ENCODE peak calls at places on chromosome 10, in five cellular contexts. One of them, this sample, is unnamed. For H3K4me1, the result is how much of the 10 kb centered on the place peaks cover.

GRCh38 chr10:127908106-127908957 is 1.4 kb downstream of the PTPRE start:
- DNase-seq in PC-3: peak
- DNase-seq in hepatocyte: no peak
- DNase-seq in CD8-positive, alpha-beta memory T cell: no peak
- DNase-seq in body of pancreas: no peak
- DNase-seq in this sample: no peak

GRCh38 chr10:82378146-82378545 is 503.2 kb downstream of the NRG3 start:
- DNase-seq in PC-3: no peak
- DNase-seq in hepatocyte: peak
- DNase-seq in CD8-positive, alpha-beta memory T cell: no peak
- DNase-seq in body of pancreas: peak
- DNase-seq in this sample: peak

GRCh38 chr10:82390866-82391658 is 516.1 kb downstream of the NRG3 start:
- DNase-seq in PC-3: no peak
- DNase-seq in hepatocyte: no peak
- DNase-seq in CD8-positive, alpha-beta memory T cell: no peak
- DNase-seq in body of pancreas: peak
- DNase-seq in this sample: no peak

GRCh38 chr10:30047430-30047829 is 12.0 kb downstream of the JCAD start:
- DNase-seq in PC-3: no peak
- DNase-seq in hepatocyte: no peak
- DNase-seq in CD8-positive, alpha-beta memory T cell: no peak
- DNase-seq in body of pancreas: no peak
- DNase-seq in this sample: no peak

GRCh38 chr10:99520040-99520803 is 12.5 kb upstream of the NKX2-3 start:
- DNase-seq in PC-3: no peak
- DNase-seq in hepatocyte: peak
- DNase-seq in CD8-positive, alpha-beta memory T cell: no peak
- DNase-seq in body of pancreas: no peak
- DNase-seq in this sample: no peak

GRCh38 chr10:67622506-67622905 is 73.5 kb downstream of the CTNNA3 start:
- DNase-seq in PC-3: no peak
- DNase-seq in hepatocyte: no peak
- DNase-seq in CD8-positive, alpha-beta memory T cell: no peak
- DNase-seq in body of pancreas: no peak
- DNase-seq in this sample: peak

GRCh38 chr10:125868372-125868975 is 12.6 kb downstream of the DHX32 start:
- DNase-seq in PC-3: peak
- DNase-seq in hepatocyte: peak
- DNase-seq in CD8-positive, alpha-beta memory T cell: no peak
- DNase-seq in body of pancreas: peak
- DNase-seq in this sample: peak

GRCh38 chr10:93413252-93413689 is 68.9 kb downstream of the MYOF start:
- DNase-seq in PC-3: no peak
- DNase-seq in hepatocyte: no peak
- DNase-seq in CD8-positive, alpha-beta memory T cell: peak
- DNase-seq in body of pancreas: no peak
- DNase-seq in this sample: no peak

GRCh38 chr10:12194752-12195271 is 879 bp downstream of the NUDT5 start:
- DNase-seq in PC-3: peak
- DNase-seq in hepatocyte: peak
- DNase-seq in CD8-positive, alpha-beta memory T cell: peak
- DNase-seq in body of pancreas: peak
- DNase-seq in this sample: peak
- H3K4me1 ChIP-seq in PC-3: under half
- H3K4me1 ChIP-seq in hepatocyte: under half
- H3K4me1 ChIP-seq in CD8-positive, alpha-beta memory T cell: under half
- H3K4me1 ChIP-seq in body of pancreas: under half
- H3K4me1 ChIP-seq in this sample: under half

GRCh38 chr10:6008497-6009142 is 31.3 kb upstream of the IL15RA start:
- DNase-seq in PC-3: no peak
- DNase-seq in hepatocyte: no peak
- DNase-seq in CD8-positive, alpha-beta memory T cell: no peak
- DNase-seq in body of pancreas: no peak
- DNase-seq in this sample: no peak
- H3K4me3 ChIP-seq in PC-3: no peak
- H3K4me3 ChIP-seq in hepatocyte: no peak
- H3K4me3 ChIP-seq in CD8-positive, alpha-beta memory T cell: no peak
- H3K4me3 ChIP-seq in body of pancreas: no peak
- H3K4me3 ChIP-seq in this sample: no peak

DNA sequence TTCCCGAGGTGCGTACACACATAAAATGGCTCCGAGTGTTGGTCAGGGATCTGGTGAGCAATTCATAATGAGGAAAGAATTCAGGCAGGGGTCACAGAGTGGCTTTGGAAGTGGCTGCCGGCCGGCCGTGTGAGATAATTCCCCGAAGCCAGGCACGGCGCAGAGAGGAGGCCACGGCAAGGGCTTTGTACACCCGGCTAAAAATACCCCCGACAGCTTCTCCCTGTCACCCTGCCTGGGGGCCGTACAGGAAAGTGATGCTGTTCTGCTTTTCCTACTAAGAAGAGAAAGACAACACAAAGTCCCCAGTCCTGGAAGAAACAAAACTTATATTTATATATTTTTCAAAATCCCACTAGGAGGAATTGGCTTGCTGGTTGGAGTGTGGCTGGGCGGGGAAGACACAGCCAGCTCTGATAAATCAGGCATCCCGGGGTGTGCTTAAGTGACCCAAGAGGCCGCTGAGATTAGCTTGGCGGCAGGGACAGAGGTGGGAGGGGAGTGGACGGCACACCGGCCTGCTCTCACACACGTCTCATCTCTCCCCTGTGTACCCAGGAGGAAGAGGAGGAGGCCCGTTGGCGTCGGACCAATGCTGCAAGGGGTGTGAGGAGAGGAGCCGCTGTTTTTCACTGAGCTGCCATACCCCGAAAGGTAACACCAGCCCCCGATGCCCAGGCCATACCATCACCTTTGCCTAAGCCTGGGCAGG is 70.5 kb downstream of the ZMIZ1 start:
- DNase-seq in PC-3: no peak
- DNase-seq in hepatocyte: peak
- DNase-seq in CD8-positive, alpha-beta memory T cell: no peak
- DNase-seq in body of pancreas: no peak
- DNase-seq in this sample: peak
- H3K4me1 ChIP-seq in PC-3: under half
- H3K4me1 ChIP-seq in hepatocyte: under half
- H3K4me1 ChIP-seq in CD8-positive, alpha-beta memory T cell: under half
- H3K4me1 ChIP-seq in body of pancreas: under half
- H3K4me1 ChIP-seq in this sample: under half

GRCh38 chr10:31694929-31695837 is 233.4 kb downstream of the ARHGAP12 start:
- DNase-seq in PC-3: no peak
- DNase-seq in hepatocyte: no peak
- DNase-seq in CD8-positive, alpha-beta memory T cell: no peak
- DNase-seq in body of pancreas: no peak
- DNase-seq in this sample: no peak

GRCh38 chr10:31700222-31700621 is 228.4 kb downstream of the ARHGAP12 start:
- DNase-seq in PC-3: no peak
- DNase-seq in hepatocyte: no peak
- DNase-seq in CD8-positive, alpha-beta memory T cell: no peak
- DNase-seq in body of pancreas: no peak
- DNase-seq in this sample: no peak

GRCh38 chr10:31693499-31693898 is 235.1 kb downstream of the ARHGAP12 start:
- DNase-seq in PC-3: no peak
- DNase-seq in hepatocyte: no peak
- DNase-seq in CD8-positive, alpha-beta memory T cell: no peak
- DNase-seq in body of pancreas: no peak
- DNase-seq in this sample: peak

GRCh38 chr10:31698169-31698890 is 230.3 kb downstream of the ARHGAP12 start:
- DNase-seq in PC-3: peak
- DNase-seq in hepatocyte: peak
- DNase-seq in CD8-positive, alpha-beta memory T cell: no peak
- DNase-seq in body of pancreas: peak
- DNase-seq in this sample: no peak

DNA sequence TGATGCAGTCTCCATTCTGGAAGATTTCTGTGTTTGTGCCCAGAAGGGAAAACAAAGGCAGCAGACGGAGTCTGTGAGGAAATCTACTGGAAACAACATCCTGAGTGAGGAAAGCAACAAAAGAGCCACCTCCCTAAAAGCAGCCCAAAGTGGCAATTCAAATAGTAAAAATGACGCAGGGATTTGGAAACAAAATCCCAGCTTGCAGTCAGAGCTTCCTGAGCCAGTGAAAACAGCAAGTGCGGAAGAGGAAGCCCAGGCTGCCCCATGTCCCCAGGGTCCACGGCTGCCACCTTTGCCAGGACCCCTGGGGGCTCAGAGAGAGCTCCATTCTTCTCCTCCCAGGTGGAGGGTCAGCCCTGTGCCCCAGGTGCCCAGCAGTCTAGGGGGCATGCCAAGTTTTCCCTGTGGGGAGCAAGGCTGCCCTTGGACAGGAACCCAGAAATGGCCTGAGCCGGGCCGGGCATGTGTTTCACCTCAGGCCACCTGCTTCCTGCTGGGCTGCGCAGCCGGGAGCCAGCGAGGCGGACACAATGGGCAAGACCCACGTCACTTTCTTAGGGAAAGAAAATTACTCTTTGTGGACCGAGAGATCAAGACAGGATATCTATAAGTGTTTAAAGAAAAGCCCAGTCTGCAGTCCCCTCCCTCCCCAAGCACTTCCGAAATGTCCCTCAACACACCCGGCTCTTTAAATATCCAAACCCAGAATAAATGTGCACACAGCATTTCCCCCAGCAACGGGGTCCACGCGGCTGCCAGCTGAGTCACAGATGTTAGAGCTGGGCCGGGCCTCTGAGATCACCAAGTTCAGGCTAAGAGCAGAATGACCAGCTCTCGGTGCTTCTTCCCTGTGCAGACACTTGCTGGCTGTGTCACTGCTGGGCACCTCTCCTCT is 231.1 kb downstream of the ARHGAP12 start:
- DNase-seq in PC-3: peak
- DNase-seq in hepatocyte: peak
- DNase-seq in CD8-positive, alpha-beta memory T cell: no peak
- DNase-seq in body of pancreas: peak
- DNase-seq in this sample: peak
- H3K4me3 ChIP-seq in PC-3: no peak
- H3K4me3 ChIP-seq in hepatocyte: no peak
- H3K4me3 ChIP-seq in CD8-positive, alpha-beta memory T cell: no peak
- H3K4me3 ChIP-seq in body of pancreas: no peak
- H3K4me3 ChIP-seq in this sample: peak

GRCh38 chr10:101558206-101558605 is 29.9 kb downstream of the POLL start:
- DNase-seq in PC-3: no peak
- DNase-seq in hepatocyte: no peak
- DNase-seq in CD8-positive, alpha-beta memory T cell: no peak
- DNase-seq in body of pancreas: no peak
- DNase-seq in this sample: peak

GRCh38 chr10:101560293-101561067 is 27.6 kb downstream of the POLL start:
- DNase-seq in PC-3: no peak
- DNase-seq in hepatocyte: no peak
- DNase-seq in CD8-positive, alpha-beta memory T cell: no peak
- DNase-seq in body of pancreas: no peak
- DNase-seq in this sample: no peak

GRCh38 chr10:101558671-101559595 is 29.1 kb downstream of the POLL start:
- DNase-seq in PC-3: no peak
- DNase-seq in hepatocyte: no peak
- DNase-seq in CD8-positive, alpha-beta memory T cell: no peak
- DNase-seq in body of pancreas: no peak
- DNase-seq in this sample: no peak

GRCh38 chr10:101559596-101560292 is 28.3 kb downstream of the POLL start:
- DNase-seq in PC-3: no peak
- DNase-seq in hepatocyte: no peak
- DNase-seq in CD8-positive, alpha-beta memory T cell: no peak
- DNase-seq in body of pancreas: no peak
- DNase-seq in this sample: no peak

DNA sequence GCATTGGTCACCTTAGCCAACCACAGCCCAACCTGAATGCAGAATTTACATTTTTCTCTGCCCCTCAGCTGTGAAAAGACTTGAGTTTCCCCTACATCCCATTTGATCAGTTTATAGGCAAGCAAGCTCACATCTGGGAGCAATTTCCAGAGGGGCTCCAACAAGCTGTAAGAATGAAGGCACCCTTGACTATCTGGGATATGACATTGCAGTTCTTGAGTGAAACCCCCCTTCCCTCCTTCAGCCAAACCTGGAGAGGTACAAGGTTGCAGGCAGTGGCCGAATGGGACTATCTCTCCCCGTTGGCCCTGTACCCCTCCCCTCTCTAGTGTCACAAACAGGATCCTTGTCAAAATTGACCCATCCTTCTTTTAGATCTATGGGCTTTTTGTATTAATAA is 30.5 kb downstream of the POLL start:
- DNase-seq in PC-3: no peak
- DNase-seq in hepatocyte: no peak
- DNase-seq in CD8-positive, alpha-beta memory T cell: no peak
- DNase-seq in body of pancreas: no peak
- DNase-seq in this sample: no peak
- H3K4me1 ChIP-seq in PC-3: under half
- H3K4me1 ChIP-seq in hepatocyte: under half
- H3K4me1 ChIP-seq in CD8-positive, alpha-beta memory T cell: under half
- H3K4me1 ChIP-seq in body of pancreas: under half
- H3K4me1 ChIP-seq in this sample: under half

GRCh38 chr10:6542999-6543430 is 37.1 kb downstream of the PRKCQ start:
- DNase-seq in PC-3: no peak
- DNase-seq in hepatocyte: no peak
- DNase-seq in CD8-positive, alpha-beta memory T cell: peak
- DNase-seq in body of pancreas: no peak
- DNase-seq in this sample: no peak
- H3K4me3 ChIP-seq in PC-3: no peak
- H3K4me3 ChIP-seq in hepatocyte: no peak
- H3K4me3 ChIP-seq in CD8-positive, alpha-beta memory T cell: peak
- H3K4me3 ChIP-seq in body of pancreas: no peak
- H3K4me3 ChIP-seq in this sample: no peak

GRCh38 chr10:102675887-102676616 is 31.8 kb downstream of the TRIM8 start:
- DNase-seq in PC-3: peak
- DNase-seq in hepatocyte: peak
- DNase-seq in CD8-positive, alpha-beta memory T cell: no peak
- DNase-seq in body of pancreas: no peak
- DNase-seq in this sample: peak
- H3K4me1 ChIP-seq in PC-3: under half
- H3K4me1 ChIP-seq in hepatocyte: half or more
- H3K4me1 ChIP-seq in CD8-positive, alpha-beta memory T cell: under half
- H3K4me1 ChIP-seq in body of pancreas: under half
- H3K4me1 ChIP-seq in this sample: half or more

GRCh38 chr10:124221356-124222297 is 128.2 kb upstream of the CHST15 start:
- DNase-seq in PC-3: peak
- DNase-seq in hepatocyte: no peak
- DNase-seq in CD8-positive, alpha-beta memory T cell: no peak
- DNase-seq in body of pancreas: no peak
- DNase-seq in this sample: peak
- H3K4me3 ChIP-seq in PC-3: no peak
- H3K4me3 ChIP-seq in hepatocyte: no peak
- H3K4me3 ChIP-seq in CD8-positive, alpha-beta memory T cell: no peak
- H3K4me3 ChIP-seq in body of pancreas: no peak
- H3K4me3 ChIP-seq in this sample: peak

This sample was measured in SJCRH30.